ENCODE peak calls at places on chromosomes 3 and 15, in four cellular contexts. Z is K562, O is GM12878, U is HepG2. B is an unnamed sample.

GRCh38 chr15:52796228-52796521 is 6.0 kb upstream of the ONECUT1 start:
- DNase-seq in O (no peak), U (no peak), Z (no peak), B (no peak)

GRCh38 chr3:106765342-106765741 is 611.9 kb upstream of the CCDC54 start:
- DNase-seq in U (no peak), Z (no peak), O (no peak), B (no peak)

GRCh38 chr3:57199895-57200297 is at the start of gene HESX1:
- DNase-seq in U (no peak), Z (peak; percentile 10), O (no peak), B (no peak)

GRCh38 chr3:122325769-122326168 is 721 bp downstream of the CSTA start:
- DNase-seq in Z (no peak), O (no peak), U (no peak), B (no peak)

GRCh38 chr3:60055765-60056164 is 1005.9 kb upstream of the CFAP20DC start:
- DNase-seq in Z (no peak), O (no peak), U (no peak), B (no peak)

GRCh38 chr15:60907233-60907947 is 321.7 kb downstream of the RORA start:
- DNase-seq in O (no peak), U (no peak), Z (no peak), B (no peak)

GRCh38 chr15:38536201-38536676 is 28.4 kb downstream of the RASGRP1 start:
- DNase-seq in U (no peak), Z (no peak), O (no peak), B (no peak)

GRCh38 chr15:101773496-101774100 is 29.7 kb upstream of the OR4F6 start:
- DNase-seq in Z (peak; percentile 23), O (no peak), U (peak; percentile 9), B (peak; percentile 15)

GRCh38 chr3:42823351-42823750 is 14.1 kb downstream of the ACKR2 start:
- DNase-seq in U (no peak), O (no peak), Z (no peak), B (no peak)

GRCh38 chr15:38707802-38708671 is 143.4 kb upstream of the RASGRP1 start:
- DNase-seq in O (no peak), Z (peak; percentile 51), U (peak; percentile 39), B (peak; percentile 38)

GRCh38 chr15:81351651-81352050 is 22.4 kb downstream of the TMC3 start:
- DNase-seq in Z (no peak), O (no peak), U (no peak), B (no peak)

GRCh38 chr3:51813539-51813938 is 34.5 kb upstream of the IQCF6 start:
- DNase-seq in O (no peak), Z (no peak), U (no peak), B (no peak)

GRCh38 chr15:92503458-92503857 is 109.8 kb downstream of the ST8SIA2 start:
- DNase-seq in U (no peak), O (no peak), Z (no peak), B (no peak)

GRCh38 chr3:73623316-73623715 is 1.4 kb downstream of the PDZRN3 start:
- DNase-seq in Z (no peak), U (no peak), O (no peak), B (no peak)

GRCh38 chr3:151918253-151919029 is 45.0 kb downstream of the SUCNR1 start:
- DNase-seq in O (peak; percentile 16), U (peak; percentile 34), Z (peak; percentile 42), B (peak; percentile 27)

GRCh38 chr15:58682234-58682633 is 67.3 kb downstream of the ADAM10 start:
- DNase-seq in Z (no peak), O (no peak), U (no peak), B (no peak)

GRCh38 chr3:126127452-126127851 is 43.5 kb upstream of the SLC41A3 start:
- DNase-seq in U (no peak), Z (no peak), O (no peak), B (no peak)

GRCh38 chr3:32821686-32822296 is 4.0 kb downstream of the TRIM71 start:
- DNase-seq in O (no peak), Z (peak; percentile 49), U (no peak), B (no peak)

GRCh38 chr3:99232696-99233095 is 331.2 kb upstream of the DCBLD2 start:
- DNase-seq in O (no peak), Z (no peak), U (no peak), B (no peak)

GRCh38 chr3:179688847-179689246 is 36.0 kb downstream of the USP13 start:
- DNase-seq in O (no peak), Z (no peak), U (no peak), B (no peak)

GRCh38 chr15:38696790-38697495 is 132.3 kb upstream of the RASGRP1 start:
- DNase-seq in O (no peak), U (no peak), Z (no peak), B (no peak)

GRCh38 chr15:34818531-34818930 is 23.2 kb upstream of the ACTC1 start:
- DNase-seq in Z (no peak), U (no peak), O (no peak), B (no peak)

GRCh38 chr3:76684946-76685345 is 355.0 kb upstream of the ROBO2 start:
- DNase-seq in U (no peak), Z (no peak), O (no peak), B (no peak)

GRCh38 chr3:45907769-45908705 is 21.7 kb downstream of the CCR9 start:
- DNase-seq in Z (no peak), O (no peak), U (no peak), B (no peak)

GRCh38 chr3:170563712-170564423 is 22.0 kb downstream of the SLC7A14 start:
- DNase-seq in O (peak; percentile 23), Z (no peak), U (no peak), B (no peak)

GRCh38 chr15:82569834-82570233 is 29.6 kb upstream of the RPS17 start:
- DNase-seq in U (no peak), Z (no peak), O (no peak), B (no peak)

GRCh38 chr3:114597012-114597411 is 303.2 kb downstream of the TIGIT start:
- DNase-seq in U (no peak), O (no peak), Z (no peak), B (no peak)

GRCh38 chr15:55846108-55846707 is 103.3 kb upstream of the PRTG start:
- DNase-seq in U (peak; percentile 69), O (peak; percentile 35), Z (peak; percentile 50), B (peak; percentile 46)

GRCh38 chr3:63863150-63864007 is at the start of the genes ATXN7 and THOC7:
- DNase-seq in Z (peak; percentile 57), U (peak; percentile 24), O (no peak), B (peak; percentile 69)

GRCh38 chr3:55489804-55490132 is 2.7 kb upstream of the WNT5A start:
- DNase-seq in Z (no peak), O (no peak), U (no peak), B (no peak)

GRCh38 chr3:57803647-57804081 is 47.6 kb downstream of the SLMAP start:
- DNase-seq in U (no peak), O (no peak), Z (no peak), B (no peak)

GRCh38 chr3:52436500-52437106 is 8.3 kb downstream of the SEMA3G start:
- DNase-seq in Z (no peak), O (no peak), U (no peak), B (no peak)

GRCh38 chr3:98954806-98955205 is 53.3 kb upstream of the DCBLD2 start:
- DNase-seq in U (no peak), Z (no peak), O (no peak), B (no peak)

GRCh38 chr3:11643212-11644087 is at the start of gene VGLL4:
- DNase-seq in O (no peak), Z (peak; percentile 78), U (peak; percentile 80), B (peak; percentile 73)
- TF ChIP-seq TARDBP in O (no peak), Z (no peak), U (peak; percentile 53), B (no peak)

GRCh38 chr3:111968319-111969059 is 10.3 kb upstream of the ABHD10 start:
- DNase-seq in O (no peak), U (no peak), Z (no peak), B (no peak)
- TF ChIP-seq TARDBP in O (no peak), U (no peak), Z (no peak), B (no peak)

GRCh38 chr3:352599-352998 is 156.0 kb downstream of the CHL1 start:
- DNase-seq in Z (no peak), U (no peak), O (no peak), B (no peak)

GRCh38 chr3:353191-353739 is 156.7 kb downstream of the CHL1 start:
- DNase-seq in O (no peak), U (no peak), Z (no peak), B (no peak)

GRCh38 chr3:356947-357346 is 160.4 kb downstream of the CHL1 start:
- DNase-seq in Z (no peak), O (no peak), U (no peak), B (no peak)

GRCh38 chr3:355622-356021 is 159.1 kb downstream of the CHL1 start:
- DNase-seq in U (no peak), O (no peak), Z (no peak), B (no peak)

GRCh38 chr3:354433-354832 is 157.9 kb downstream of the CHL1 start:
- DNase-seq in U (peak; percentile 56), Z (peak; percentile 35), O (peak; percentile 60), B (peak; percentile 27)
- TF ChIP-seq TARDBP in U (no peak), Z (no peak), O (no peak), B (no peak)

GRCh38 chr3:14509796-14510100 is 30.4 kb downstream of the GRIP2 start:
- DNase-seq in U (no peak), Z (no peak), O (no peak), B (no peak)

GRCh38 chr3:14511623-14511965 is 28.5 kb downstream of the GRIP2 start:
- DNase-seq in O (no peak), U (no peak), Z (no peak), B (no peak)

GRCh38 chr3:14511971-14512943 is 27.9 kb downstream of the GRIP2 start:
- DNase-seq in O (no peak), U (no peak), Z (no peak), B (no peak)

GRCh38 chr3:14508966-14509795 is 31.0 kb downstream of the GRIP2 start:
- DNase-seq in Z (peak; percentile 92), O (no peak), U (peak; percentile 30), B (peak; percentile 89)

DNA sequence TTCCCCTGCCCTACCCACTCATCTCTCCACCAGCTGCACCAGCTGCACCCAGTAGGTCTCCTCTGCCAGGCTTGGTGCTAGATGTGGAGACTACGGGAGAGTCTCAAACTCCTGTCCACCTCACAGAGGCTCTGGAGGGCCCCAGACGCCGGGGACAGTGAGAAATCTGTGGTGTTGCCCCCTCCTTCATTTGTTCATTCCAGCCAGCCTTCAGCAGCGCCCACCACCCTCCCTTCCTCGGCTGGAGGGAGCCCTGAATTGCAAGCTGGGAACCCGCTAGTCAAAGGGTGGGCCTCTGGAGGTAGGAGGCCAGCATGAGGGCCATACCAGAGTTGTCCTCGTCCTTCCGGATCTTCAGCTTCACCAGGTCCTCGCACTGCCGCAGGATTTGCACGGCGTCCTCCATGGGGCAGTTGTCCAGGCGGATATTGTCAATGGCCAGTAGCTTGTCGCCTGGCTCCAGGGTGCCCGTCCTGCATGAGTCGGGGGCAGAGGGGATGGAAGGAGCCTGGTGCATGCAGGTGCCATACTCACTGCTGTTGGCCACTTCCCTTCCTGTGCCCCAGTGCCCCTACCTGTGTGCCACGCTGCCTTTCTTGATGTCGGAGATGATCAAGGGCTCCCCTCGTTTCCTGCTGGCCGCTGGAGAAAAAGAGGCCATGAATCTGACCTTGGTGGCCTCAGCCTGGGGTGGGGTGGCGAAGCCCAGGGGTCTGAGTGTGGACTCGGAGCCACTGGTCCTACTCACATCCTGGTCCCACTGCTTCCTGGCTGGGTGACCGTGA is 29.1 kb downstream of the GRIP2 start:
- DNase-seq in U (no peak), Z (no peak), O (no peak), B (no peak)
- TF ChIP-seq TARDBP in U (no peak), Z (no peak), O (no peak), B (no peak)

GRCh38 chr3:181844227-181844626 is 132.5 kb downstream of the SOX2 start:
- DNase-seq in O (no peak), Z (no peak), U (no peak), B (no peak)
- TF ChIP-seq TARDBP in O (no peak), Z (no peak), U (no peak), B (no peak)

B was measured in HEK293T.